ENCODE peak calls at places on chromosomes 5 and 9, in five cellular contexts. I is activated CD8-positive, alpha-beta memory T cell treated with anti-CD3 and anti-CD28 coated beads for 1 hour; L is fibroblast of pulmonary artery; D is left colon; M is frontal cortex. Z is an unnamed sample.

GRCh38 chr5:105392122-105392709 is 1829.6 kb upstream of the NUDT12 start:
- DNase-seq in L (no peak), I (no peak), D (no peak), M (no peak), Z (no peak)

GRCh38 chr9:133892193-133892920 is 99.8 kb downstream of the VAV2 start:
- DNase-seq in I (no peak), M (no peak), D (peak; percentile 49), L (no peak), Z (no peak)

GRCh38 chr9:4137755-4138154 is 162.1 kb downstream of the GLIS3 start:
- DNase-seq in L (peak; percentile 41), I (no peak), D (no peak), M (no peak), Z (no peak)

GRCh38 chr5:3362606-3362910 is 233.1 kb upstream of the IRX1 start:
- DNase-seq in I (no peak), L (no peak), M (no peak), D (no peak), Z (no peak)

GRCh38 chr5:78985407-78986223 is 505 bp upstream of the ARSB start:
- DNase-seq in D (peak; percentile 63), L (peak; percentile 44), M (peak; percentile 28), I (no peak), Z (no peak)

GRCh38 chr5:864492-865167 is 13.8 kb upstream of the ZDHHC11 start:
- DNase-seq in I (no peak), M (no peak), L (no peak), D (no peak), Z (no peak)

GRCh38 chr5:95327211-95327610 is 42.3 kb upstream of the MCTP1 start:
- DNase-seq in L (no peak), M (no peak), D (no peak), I (no peak), Z (no peak)

GRCh38 chr9:4596165-4596922 is 65.8 kb upstream of the PLPP6 start:
- DNase-seq in L (no peak), M (peak; percentile 24), I (no peak), D (no peak), Z (no peak)

GRCh38 chr5:7902201-7902600 is 33.3 kb downstream of the MTRR start:
- DNase-seq in D (no peak), L (peak; percentile 3), I (no peak), M (no peak), Z (no peak)

GRCh38 chr9:10008101-10008799 is 604.6 kb downstream of the PTPRD start:
- DNase-seq in L (no peak), I (no peak), M (no peak), D (no peak), Z (no peak)

GRCh38 chr5:178463321-178464155 is 126.7 kb downstream of the COL23A1 start:
- DNase-seq in I (no peak), D (no peak), L (no peak), M (no peak), Z (no peak)

GRCh38 chr5:135027699-135028615 is 6.1 kb downstream of the PITX1 start:
- DNase-seq in L (no peak), I (no peak), M (no peak), D (no peak), Z (no peak)

Z was measured in cortex of kidney.